ENCODE peak calls at places on chromosome 19, in eight cellular contexts. One of them, this sample, is unnamed.

GRCh38 chr19:31294189-31294588 is 55.0 kb downstream of the TSHZ3 start:
- DNase-seq in NCI-H345: no peak
- DNase-seq in brain microvascular endothelial cell: no peak
- DNase-seq in activated CD8-positive, alpha-beta T cell treated with anti-CD3 and anti-CD28 coated beads for 36 hours: no peak
- DNase-seq in KBM-7: no peak
- DNase-seq in stimulated activated CD8-positive, alpha-beta memory T cell treated with anti-CD3 and anti-CD28 coated beads, Interleukin-4, amount 100 ng/mL, for 1 hour: no peak
- DNase-seq in heart left ventricle: no peak
- DNase-seq in dorsolateral prefrontal cortex: no peak
- DNase-seq in this sample: no peak

GRCh38 chr19:15123900-15124299 is 16.7 kb downstream of the SYDE1 start:
- DNase-seq in heart left ventricle: peak
- DNase-seq in stimulated activated CD8-positive, alpha-beta memory T cell treated with anti-CD3 and anti-CD28 coated beads, Interleukin-4, amount 100 ng/mL, for 1 hour: no peak
- DNase-seq in brain microvascular endothelial cell: no peak
- DNase-seq in activated CD8-positive, alpha-beta T cell treated with anti-CD3 and anti-CD28 coated beads for 36 hours: no peak
- DNase-seq in KBM-7: no peak
- DNase-seq in dorsolateral prefrontal cortex: peak
- DNase-seq in NCI-H345: peak
- DNase-seq in this sample: peak

GRCh38 chr19:16587031-16588023 is 15.1 kb upstream of the SLC35E1 start:
- DNase-seq in KBM-7: peak
- DNase-seq in NCI-H345: no peak
- DNase-seq in dorsolateral prefrontal cortex: peak
- DNase-seq in heart left ventricle: no peak
- DNase-seq in activated CD8-positive, alpha-beta T cell treated with anti-CD3 and anti-CD28 coated beads for 36 hours: peak
- DNase-seq in brain microvascular endothelial cell: peak
- DNase-seq in stimulated activated CD8-positive, alpha-beta memory T cell treated with anti-CD3 and anti-CD28 coated beads, Interleukin-4, amount 100 ng/mL, for 1 hour: no peak
- DNase-seq in this sample: no peak

GRCh38 chr19:2032296-2032941 is 16.9 kb upstream of the BTBD2 start:
- DNase-seq in KBM-7: peak
- DNase-seq in activated CD8-positive, alpha-beta T cell treated with anti-CD3 and anti-CD28 coated beads for 36 hours: peak
- DNase-seq in dorsolateral prefrontal cortex: peak
- DNase-seq in heart left ventricle: peak
- DNase-seq in brain microvascular endothelial cell: peak
- DNase-seq in stimulated activated CD8-positive, alpha-beta memory T cell treated with anti-CD3 and anti-CD28 coated beads, Interleukin-4, amount 100 ng/mL, for 1 hour: no peak
- DNase-seq in NCI-H345: peak
- DNase-seq in this sample: peak

GRCh38 chr19:3507371-3508120 is 1.4 kb downstream of the FZR1 start:
- DNase-seq in NCI-H345: no peak
- DNase-seq in dorsolateral prefrontal cortex: no peak
- DNase-seq in brain microvascular endothelial cell: no peak
- DNase-seq in activated CD8-positive, alpha-beta T cell treated with anti-CD3 and anti-CD28 coated beads for 36 hours: peak
- DNase-seq in KBM-7: no peak
- DNase-seq in heart left ventricle: no peak
- DNase-seq in stimulated activated CD8-positive, alpha-beta memory T cell treated with anti-CD3 and anti-CD28 coated beads, Interleukin-4, amount 100 ng/mL, for 1 hour: no peak
- DNase-seq in this sample: no peak

GRCh38 chr19:4367336-4367723 is 24.0 kb downstream of the MPND start:
- DNase-seq in activated CD8-positive, alpha-beta T cell treated with anti-CD3 and anti-CD28 coated beads for 36 hours: no peak
- DNase-seq in heart left ventricle: no peak
- DNase-seq in stimulated activated CD8-positive, alpha-beta memory T cell treated with anti-CD3 and anti-CD28 coated beads, Interleukin-4, amount 100 ng/mL, for 1 hour: no peak
- DNase-seq in dorsolateral prefrontal cortex: no peak
- DNase-seq in NCI-H345: no peak
- DNase-seq in brain microvascular endothelial cell: no peak
- DNase-seq in KBM-7: no peak
- DNase-seq in this sample: no peak

GRCh38 chr19:17090501-17091074 is 15.0 kb downstream of the MYO9B start:
- DNase-seq in NCI-H345: no peak
- DNase-seq in dorsolateral prefrontal cortex: no peak
- DNase-seq in KBM-7: peak
- DNase-seq in activated CD8-positive, alpha-beta T cell treated with anti-CD3 and anti-CD28 coated beads for 36 hours: peak
- DNase-seq in stimulated activated CD8-positive, alpha-beta memory T cell treated with anti-CD3 and anti-CD28 coated beads, Interleukin-4, amount 100 ng/mL, for 1 hour: no peak
- DNase-seq in brain microvascular endothelial cell: peak
- DNase-seq in heart left ventricle: no peak
- DNase-seq in this sample: no peak

GRCh38 chr19:6516018-6516658 is 14.0 kb upstream of the TUBB4A start:
- DNase-seq in activated CD8-positive, alpha-beta T cell treated with anti-CD3 and anti-CD28 coated beads for 36 hours: peak
- DNase-seq in brain microvascular endothelial cell: peak
- DNase-seq in dorsolateral prefrontal cortex: peak
- DNase-seq in stimulated activated CD8-positive, alpha-beta memory T cell treated with anti-CD3 and anti-CD28 coated beads, Interleukin-4, amount 100 ng/mL, for 1 hour: peak
- DNase-seq in heart left ventricle: peak
- DNase-seq in NCI-H345: peak
- DNase-seq in KBM-7: peak
- DNase-seq in this sample: peak

GRCh38 chr19:1220452-1221037 is 15.0 kb downstream of the STK11 start:
- DNase-seq in brain microvascular endothelial cell: no peak
- DNase-seq in KBM-7: no peak
- DNase-seq in dorsolateral prefrontal cortex: no peak
- DNase-seq in activated CD8-positive, alpha-beta T cell treated with anti-CD3 and anti-CD28 coated beads for 36 hours: no peak
- DNase-seq in heart left ventricle: no peak
- DNase-seq in NCI-H345: no peak
- DNase-seq in stimulated activated CD8-positive, alpha-beta memory T cell treated with anti-CD3 and anti-CD28 coated beads, Interleukin-4, amount 100 ng/mL, for 1 hour: no peak
- DNase-seq in this sample: no peak

GRCh38 chr19:8050274-8051096 is 2.1 kb upstream of the CCL25 start:
- DNase-seq in stimulated activated CD8-positive, alpha-beta memory T cell treated with anti-CD3 and anti-CD28 coated beads, Interleukin-4, amount 100 ng/mL, for 1 hour: peak
- DNase-seq in heart left ventricle: peak
- DNase-seq in activated CD8-positive, alpha-beta T cell treated with anti-CD3 and anti-CD28 coated beads for 36 hours: peak
- DNase-seq in brain microvascular endothelial cell: peak
- DNase-seq in dorsolateral prefrontal cortex: peak
- DNase-seq in NCI-H345: peak
- DNase-seq in KBM-7: peak
- DNase-seq in this sample: peak

GRCh38 chr19:6373813-6374108 is 1.2 kb downstream of the ALKBH7 start:
- DNase-seq in NCI-H345: no peak
- DNase-seq in KBM-7: no peak
- DNase-seq in activated CD8-positive, alpha-beta T cell treated with anti-CD3 and anti-CD28 coated beads for 36 hours: no peak
- DNase-seq in dorsolateral prefrontal cortex: no peak
- DNase-seq in stimulated activated CD8-positive, alpha-beta memory T cell treated with anti-CD3 and anti-CD28 coated beads, Interleukin-4, amount 100 ng/mL, for 1 hour: no peak
- DNase-seq in brain microvascular endothelial cell: no peak
- DNase-seq in heart left ventricle: no peak
- DNase-seq in this sample: no peak

GRCh38 chr19:31416548-31416947 is 67.3 kb upstream of the TSHZ3 start:
- DNase-seq in brain microvascular endothelial cell: no peak
- DNase-seq in KBM-7: no peak
- DNase-seq in NCI-H345: no peak
- DNase-seq in stimulated activated CD8-positive, alpha-beta memory T cell treated with anti-CD3 and anti-CD28 coated beads, Interleukin-4, amount 100 ng/mL, for 1 hour: no peak
- DNase-seq in heart left ventricle: no peak
- DNase-seq in dorsolateral prefrontal cortex: no peak
- DNase-seq in activated CD8-positive, alpha-beta T cell treated with anti-CD3 and anti-CD28 coated beads for 36 hours: no peak
- DNase-seq in this sample: no peak

GRCh38 chr19:52658595-52658994 is 20.4 kb upstream of the ZNF83 start:
- DNase-seq in activated CD8-positive, alpha-beta T cell treated with anti-CD3 and anti-CD28 coated beads for 36 hours: no peak
- DNase-seq in heart left ventricle: no peak
- DNase-seq in stimulated activated CD8-positive, alpha-beta memory T cell treated with anti-CD3 and anti-CD28 coated beads, Interleukin-4, amount 100 ng/mL, for 1 hour: no peak
- DNase-seq in dorsolateral prefrontal cortex: no peak
- DNase-seq in brain microvascular endothelial cell: no peak
- DNase-seq in KBM-7: no peak
- DNase-seq in NCI-H345: no peak
- DNase-seq in this sample: no peak

GRCh38 chr19:17469371-17470203 is 737 bp upstream of the SLC27A1 start:
- DNase-seq in heart left ventricle: peak
- DNase-seq in NCI-H345: peak
- DNase-seq in stimulated activated CD8-positive, alpha-beta memory T cell treated with anti-CD3 and anti-CD28 coated beads, Interleukin-4, amount 100 ng/mL, for 1 hour: peak
- DNase-seq in brain microvascular endothelial cell: peak
- DNase-seq in dorsolateral prefrontal cortex: peak
- DNase-seq in activated CD8-positive, alpha-beta T cell treated with anti-CD3 and anti-CD28 coated beads for 36 hours: peak
- DNase-seq in KBM-7: peak
- DNase-seq in this sample: peak

This sample was measured in nucleus accumbens.